ENCODE peak calls at places on chromosome 1, in seven cellular contexts. S is fibroblast of lung, T is tibial artery, K is psoas muscle, O is astrocyte, W is A673, G is OCI-LY7. P is an unnamed sample.

GRCh38 chr1:4048076-4048475 is 148.0 kb upstream of the C1orf174 start:
- DNase-seq in S (no peak), W (no peak), K (no peak), G (peak; percentile 78), O (no peak), T (no peak), P (no peak)

GRCh38 chr1:103108525-103109150 is 316 bp upstream of the COL11A1 start:
- DNase-seq in T (no peak), O (peak; percentile 56), G (no peak), W (no peak), K (peak; percentile 41), S (peak; percentile 74), P (peak; percentile 40)

GRCh38 chr1:162711066-162711465 is 78.8 kb downstream of the DDR2 start:
- DNase-seq in W (no peak), O (peak; percentile 48), K (no peak), G (no peak), S (peak; percentile 56), T (no peak), P (no peak)

GRCh38 chr1:175514309-175515001 is 228.9 kb downstream of the TNR start:
- DNase-seq in O (peak; percentile 73), S (peak; percentile 78), G (no peak), T (no peak), K (no peak), W (peak; percentile 72), P (no peak)

GRCh38 chr1:33383974-33384767 is 46.7 kb downstream of the PHC2 start:
- DNase-seq in K (no peak), S (peak; percentile 91), G (no peak), O (peak; percentile 90), T (no peak), W (peak; percentile 73), P (no peak)

GRCh38 chr1:110829955-110830553 is 42.9 kb upstream of the CD53 start:
- DNase-seq in K (no peak), O (no peak), G (peak; percentile 80), W (peak; percentile 58), T (no peak), S (peak; percentile 0), P (no peak)

GRCh38 chr1:205542367-205542766 is 37.9 kb downstream of the CDK18 start:
- DNase-seq in T (peak; percentile 64), G (no peak), W (no peak), S (no peak), O (no peak), K (peak; percentile 32), P (no peak)

GRCh38 chr1:212700892-212701819 is 1.5 kb upstream of the BATF3 start:
- DNase-seq in G (peak; percentile 40), S (peak; percentile 66), K (peak; percentile 62), O (peak; percentile 48), T (peak; percentile 77), W (peak; percentile 33), P (peak; percentile 74)

GRCh38 chr1:87826639-87827345 is 498.1 kb downstream of the LMO4 start:
- DNase-seq in K (peak; percentile 53), W (peak; percentile 83), T (peak; percentile 70), O (peak; percentile 10), S (peak; percentile 29), G (peak; percentile 75), P (peak; percentile 66)

GRCh38 chr1:156276966-156277381 is 5.7 kb downstream of the SMG5 start:
- DNase-seq in K (no peak), W (no peak), T (no peak), G (no peak), O (no peak), S (no peak), P (peak; percentile 3)

GRCh38 chr1:46461017-46461808 is 28.4 kb upstream of the DMBX1 start:
- DNase-seq in K (no peak), G (no peak), S (no peak), O (no peak), T (no peak), W (no peak), P (no peak)

GRCh38 chr1:32622806-32623694 is 27.3 kb downstream of the ZBTB8OS start:
- DNase-seq in W (no peak), T (no peak), K (no peak), O (no peak), G (no peak), S (no peak), P (no peak)

GRCh38 chr1:185440877-185441276 is 123.8 kb upstream of the IVNS1ABP start:
- DNase-seq in S (peak; percentile 74), W (no peak), O (peak; percentile 63), T (no peak), K (no peak), G (no peak), P (no peak)

GRCh38 chr1:207903767-207904166 is 7.2 kb downstream of the CD34 start:
- DNase-seq in K (no peak), T (no peak), G (no peak), W (no peak), O (no peak), S (no peak), P (no peak)

GRCh38 chr1:46522184-46522968 is 29.1 kb downstream of the KNCN start:
- DNase-seq in W (peak; percentile 98), G (no peak), T (peak; percentile 73), S (peak; percentile 82), O (peak; percentile 71), K (peak; percentile 64), P (peak; percentile 82)

GRCh38 chr1:209116705-209117104 is 466.8 kb upstream of the CAMK1G start:
- DNase-seq in G (no peak), T (no peak), K (no peak), S (no peak), W (no peak), O (no peak), P (no peak)

GRCh38 chr1:219875860-219876259 is 52.5 kb downstream of the SLC30A10 start:
- DNase-seq in T (no peak), G (no peak), K (no peak), O (no peak), S (no peak), W (no peak), P (no peak)

GRCh38 chr1:24118410-24119242 is 6.7 kb upstream of the MYOM3 start:
- DNase-seq in T (no peak), W (no peak), K (peak; percentile 14), G (peak; percentile 11), S (no peak), O (no peak), P (no peak)

GRCh38 chr1:15038232-15039016 is 115.1 kb upstream of the TMEM51 start:
- DNase-seq in K (no peak), W (peak; percentile 57), G (peak; percentile 73), O (no peak), S (no peak), T (no peak), P (no peak)

GRCh38 chr1:86104606-86105532 is 51.7 kb downstream of the COL24A1 start:
- DNase-seq in W (no peak), G (no peak), T (no peak), K (no peak), O (no peak), S (no peak), P (no peak)

GRCh38 chr1:204065174-204065985 is 7.5 kb upstream of the SOX13 start:
- DNase-seq in S (no peak), W (peak; percentile 42), G (no peak), T (no peak), O (no peak), K (peak; percentile 65), P (no peak)

GRCh38 chr1:74785944-74786343 is 53.0 kb downstream of the TYW3 start:
- DNase-seq in O (no peak), W (no peak), T (no peak), G (no peak), S (no peak), K (no peak), P (no peak)

GRCh38 chr1:243930822-243931671 is 81.0 kb upstream of the AKT3 start:
- DNase-seq in S (peak; percentile 47), G (no peak), T (no peak), O (peak; percentile 27), K (no peak), W (no peak), P (no peak)

GRCh38 chr1:220956861-220957605 is 77.8 kb downstream of the HLX start:
- DNase-seq in T (no peak), W (no peak), K (no peak), S (peak; percentile 98), O (peak; percentile 98), G (no peak), P (no peak)

GRCh38 chr1:207240325-207241095 is 81.0 kb upstream of the CD55 start:
- DNase-seq in T (no peak), G (no peak), O (peak; percentile 23), S (peak; percentile 39), K (no peak), W (no peak), P (no peak)

DNA sequence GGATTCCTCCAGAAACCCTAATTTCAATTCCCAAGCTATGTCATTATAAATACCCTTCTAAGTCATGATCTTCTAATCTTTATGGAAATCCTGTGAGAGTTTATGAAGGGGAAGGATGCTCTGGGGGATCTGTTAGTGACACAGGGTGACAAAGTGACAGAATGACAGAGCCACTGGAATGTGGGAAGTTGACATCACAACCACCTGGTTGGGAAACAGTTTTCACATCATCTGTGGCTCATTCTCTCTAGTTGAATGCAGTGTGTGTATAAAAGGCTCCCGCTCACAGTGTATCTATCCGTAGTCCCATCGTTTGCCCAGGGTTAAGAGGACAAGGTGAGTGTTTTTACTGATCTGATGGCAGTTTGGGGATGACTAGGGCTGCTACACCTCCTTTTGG is at the start of gene LCE7A:
- DNase-seq in K (no peak), S (no peak), W (no peak), G (no peak), O (no peak), T (no peak), P (no peak)
- H3K9me3 ChIP-seq in K (no peaks in the 10 kb centered on the region), S (no peaks in the 10 kb centered on the region), W (no peaks in the 10 kb centered on the region), G (no peaks in the 10 kb centered on the region), O (peaks cover 3% of the 10 kb centered on the region), T (no peaks in the 10 kb centered on the region), P (no peaks in the 10 kb centered on the region)

DNA sequence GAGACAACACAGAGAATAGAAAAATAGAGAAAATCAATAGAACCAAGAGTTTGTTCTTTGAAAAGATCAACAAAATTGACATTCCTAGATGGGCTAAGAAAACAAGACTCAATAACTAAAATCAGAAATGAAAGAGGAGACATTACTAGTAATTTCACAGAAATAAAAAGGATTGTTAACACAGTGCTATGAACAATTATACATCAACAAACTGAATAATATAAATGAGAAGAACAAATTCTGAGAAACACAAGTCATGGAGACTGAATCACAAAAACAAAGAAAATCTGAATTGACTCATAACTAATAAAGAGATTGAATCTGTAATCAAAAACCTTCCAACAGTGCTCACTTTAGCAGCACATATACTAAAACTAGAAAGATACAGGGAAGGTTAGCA is 51.6 kb upstream of the TTC39A start:
- DNase-seq in K (no peak), O (no peak), S (no peak), W (no peak), T (no peak), G (no peak), P (no peak)
- H3K9me3 ChIP-seq in K (no peaks in the 10 kb centered on the region), O (no peaks in the 10 kb centered on the region), S (no peaks in the 10 kb centered on the region), W (peaks cover 12% of the 10 kb centered on the region), T (no peaks in the 10 kb centered on the region), G (peaks cover 24% of the 10 kb centered on the region), P (peaks cover 2% of the 10 kb centered on the region)

DNA sequence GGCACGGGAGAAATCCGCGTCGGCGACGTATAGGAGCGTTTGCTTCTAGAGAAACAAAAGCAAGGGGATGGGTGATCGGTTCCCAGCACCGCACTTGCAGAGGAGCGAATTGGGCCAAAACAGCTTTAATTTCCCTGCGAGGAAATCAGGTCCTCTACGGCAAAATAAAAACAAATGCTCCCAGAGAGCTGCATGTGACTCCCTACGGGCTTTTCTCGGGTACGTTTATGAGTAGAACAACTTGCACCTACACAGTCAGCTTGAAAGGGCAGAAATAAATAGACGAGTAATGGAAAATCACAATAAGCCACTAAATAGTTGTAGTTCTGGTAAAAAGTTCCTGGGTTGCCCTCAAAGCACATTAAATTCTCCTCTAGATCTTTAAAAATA is 1.2 kb downstream of the NHLH2 start:
- DNase-seq in S (no peak), T (no peak), O (no peak), G (no peak), K (no peak), W (no peak), P (no peak)
- H3K9me3 ChIP-seq in S (no peaks in the 10 kb centered on the region), T (no peaks in the 10 kb centered on the region), O (no peaks in the 10 kb centered on the region), G (no peaks in the 10 kb centered on the region), K (no peaks in the 10 kb centered on the region), W (no peaks in the 10 kb centered on the region), P (no peaks in the 10 kb centered on the region)

GRCh38 chr1:44225761-44226160 is 12.5 kb downstream of the DMAP1 start:
- DNase-seq in T (no peak), O (no peak), S (no peak), W (no peak), K (no peak), G (no peak), P (no peak)
- H3K9me3 ChIP-seq in T (no peaks in the 10 kb centered on the region), O (no peaks in the 10 kb centered on the region), S (no peaks in the 10 kb centered on the region), W (no peaks in the 10 kb centered on the region), K (no peaks in the 10 kb centered on the region), G (no peaks in the 10 kb centered on the region), P (no peaks in the 10 kb centered on the region)